ENCODE peak calls at places on chromosome 22, in five cellular contexts. V, T, N, G and R are unnamed samples.

GRCh38 chr22:36506637-36507517 is at the start of gene FOXRED2:
- DNase-seq in V (peak; percentile 85), T (peak; percentile 93), N (peak; percentile 97), G (peak; percentile 94), R (peak; percentile 67)

GRCh38 chr22:31818481-31819392 is 64.9 kb downstream of the DEPDC5 start:
- DNase-seq in V (no peak), T (no peak), N (no peak), G (no peak), R (no peak)

GRCh38 chr22:28812491-28812890 is 12.1 kb upstream of the XBP1 start:
- DNase-seq in V (no peak), T (no peak), N (no peak), G (peak; percentile 6), R (no peak)

GRCh38 chr22:25941365-25941960 is 199.5 kb downstream of the MYO18B start:
- DNase-seq in V (no peak), T (no peak), N (no peak), G (no peak), R (no peak)

GRCh38 chr22:30078320-30079311 is 1.6 kb upstream of the HORMAD2 start:
- DNase-seq in V (no peak), T (peak; percentile 75), N (no peak), G (no peak), R (no peak)

GRCh38 chr22:29842740-29843139 is 4.7 kb upstream of the ASCC2 start:
- DNase-seq in V (peak; percentile 20), T (no peak), N (no peak), G (no peak), R (no peak)

GRCh38 chr22:47837703-47838102 is 1075.3 kb downstream of the TBC1D22A start:
- DNase-seq in V (no peak), T (peak; percentile 38), N (no peak), G (no peak), R (no peak)

GRCh38 chr22:30193031-30193794 is 53.3 kb downstream of the LIF start:
- DNase-seq in V (no peak), T (no peak), N (no peak), G (no peak), R (no peak)

GRCh38 chr22:17785185-17786184 is 11.2 kb upstream of the BID start:
- DNase-seq in V (no peak), T (peak; percentile 76), N (no peak), G (no peak), R (peak; percentile 47)

GRCh38 chr22:17965538-17966402 is 58.6 kb downstream of the MICAL3 start:
- DNase-seq in V (no peak), T (no peak), N (no peak), G (no peak), R (no peak)

GRCh38 chr22:35705141-35705540 is 12.5 kb upstream of the APOL5 start:
- DNase-seq in V (no peak), T (no peak), N (no peak), G (no peak), R (no peak)

GRCh38 chr22:28958611-28959010 is 75.2 kb downstream of the ZNRF3 start:
- DNase-seq in V (no peak), T (no peak), N (peak; percentile 28), G (no peak), R (no peak)

GRCh38 chr22:46596032-46596441 is 24.1 kb upstream of the GRAMD4 start:
- DNase-seq in V (peak; percentile 61), T (no peak), N (no peak), G (peak; percentile 89), R (no peak)

DNA sequence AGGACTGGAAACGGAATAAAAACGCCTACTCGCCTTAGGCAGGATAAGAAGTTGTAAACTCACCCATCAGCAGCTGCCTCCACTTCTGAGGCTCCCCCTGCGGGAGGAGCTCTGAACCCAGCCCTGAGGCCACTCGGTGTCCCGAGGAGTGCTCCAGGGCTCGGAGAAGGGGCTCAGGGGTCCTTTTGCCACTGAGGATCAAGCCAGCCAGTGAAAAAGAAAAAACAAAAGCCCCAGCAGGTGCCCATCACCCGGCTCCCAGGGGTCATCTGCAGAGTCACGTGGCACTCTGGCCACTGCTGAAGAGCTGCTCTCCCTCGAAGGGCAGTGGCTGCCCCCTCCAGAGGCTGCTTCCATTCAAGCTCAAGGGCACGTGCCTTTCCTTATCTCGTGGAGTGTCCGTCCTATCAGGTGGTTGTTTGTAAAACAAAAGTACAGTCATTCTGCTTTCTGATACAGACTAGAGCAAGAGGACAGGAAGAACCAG is 29.0 kb downstream of the NUP50 start:
- DNase-seq in V (no peak), T (no peak), N (peak; percentile 81), G (no peak), R (no peak)
- TF ChIP-seq CTCF in V (no peak), T (no peak), N (no peak), G (no peak), R (no peak)

GRCh38 chr22:22449819-22450218 is 58.7 kb downstream of the ZNF280B start:
- DNase-seq in V (no peak), T (peak; percentile 11), N (no peak), G (no peak), R (no peak)

GRCh38 chr22:22452996-22453686 is 55.4 kb downstream of the ZNF280B start:
- DNase-seq in V (no peak), T (no peak), N (no peak), G (no peak), R (no peak)

GRCh38 chr22:22446527-22446926 is 62.0 kb downstream of the ZNF280B start:
- DNase-seq in V (no peak), T (no peak), N (no peak), G (no peak), R (no peak)

GRCh38 chr22:22452211-22452610 is 56.3 kb downstream of the ZNF280B start:
- DNase-seq in V (no peak), T (no peak), N (no peak), G (no peak), R (no peak)

GRCh38 chr22:22450343-22450839 is 58.2 kb downstream of the ZNF280B start:
- DNase-seq in V (peak; percentile 45), T (peak; percentile 77), N (no peak), G (no peak), R (no peak)
- TF ChIP-seq CTCF in V (no peak), T (no peak), N (no peak), G (no peak), R (no peak)

DNA sequence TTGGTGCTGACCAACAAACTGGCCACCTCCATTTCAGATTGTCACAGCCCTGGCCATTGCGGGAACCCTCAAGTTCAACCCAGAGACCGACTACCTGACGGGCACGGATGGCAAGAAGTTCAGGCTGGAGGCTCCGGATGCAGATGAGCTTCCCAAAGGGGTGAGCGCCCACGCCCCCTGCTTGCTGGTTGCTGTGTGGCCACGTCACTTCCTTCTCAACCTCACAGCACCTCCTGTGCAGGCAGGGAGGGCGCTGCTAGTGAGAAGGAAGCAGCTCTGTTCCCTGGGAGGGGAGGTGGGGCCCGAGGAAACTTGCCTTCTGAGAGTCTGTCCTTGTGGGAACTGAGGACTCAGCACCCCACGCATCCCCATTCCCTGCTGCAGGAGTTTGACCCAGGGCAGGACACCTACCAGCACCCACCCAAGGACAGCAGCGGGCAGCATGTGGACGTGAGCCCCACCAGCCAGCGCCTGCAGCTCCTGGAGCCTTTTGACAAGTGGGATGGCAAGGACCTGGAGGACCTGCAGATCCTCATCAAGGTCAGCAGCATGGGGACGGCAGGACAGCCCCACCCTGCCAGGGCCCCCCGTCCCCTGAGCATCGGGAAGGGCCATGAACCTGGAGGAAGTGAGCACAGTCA is 19.3 kb downstream of the POLR3H start:
- DNase-seq in V (no peak), T (peak; percentile 50), N (no peak), G (peak; percentile 81), R (no peak)
- TF ChIP-seq CTCF in V (no peak), T (no peak), N (no peak), G (no peak), R (no peak)

GRCh38 chr22:39419911-39420310 is 20.3 kb downstream of the TAB1 start:
- DNase-seq in V (no peak), T (no peak), N (no peak), G (no peak), R (no peak)
- TF ChIP-seq CTCF in V (no peak), T (no peak), N (no peak), G (no peak), R (no peak)

GRCh38 chr22:37571258-37571991 is 8.5 kb downstream of the LGALS2 start:
- DNase-seq in V (no peak), T (no peak), N (no peak), G (no peak), R (no peak)
- TF ChIP-seq CTCF in V (peak; percentile 26), T (no peak), N (no peak), G (no peak), R (no peak)

DNA sequence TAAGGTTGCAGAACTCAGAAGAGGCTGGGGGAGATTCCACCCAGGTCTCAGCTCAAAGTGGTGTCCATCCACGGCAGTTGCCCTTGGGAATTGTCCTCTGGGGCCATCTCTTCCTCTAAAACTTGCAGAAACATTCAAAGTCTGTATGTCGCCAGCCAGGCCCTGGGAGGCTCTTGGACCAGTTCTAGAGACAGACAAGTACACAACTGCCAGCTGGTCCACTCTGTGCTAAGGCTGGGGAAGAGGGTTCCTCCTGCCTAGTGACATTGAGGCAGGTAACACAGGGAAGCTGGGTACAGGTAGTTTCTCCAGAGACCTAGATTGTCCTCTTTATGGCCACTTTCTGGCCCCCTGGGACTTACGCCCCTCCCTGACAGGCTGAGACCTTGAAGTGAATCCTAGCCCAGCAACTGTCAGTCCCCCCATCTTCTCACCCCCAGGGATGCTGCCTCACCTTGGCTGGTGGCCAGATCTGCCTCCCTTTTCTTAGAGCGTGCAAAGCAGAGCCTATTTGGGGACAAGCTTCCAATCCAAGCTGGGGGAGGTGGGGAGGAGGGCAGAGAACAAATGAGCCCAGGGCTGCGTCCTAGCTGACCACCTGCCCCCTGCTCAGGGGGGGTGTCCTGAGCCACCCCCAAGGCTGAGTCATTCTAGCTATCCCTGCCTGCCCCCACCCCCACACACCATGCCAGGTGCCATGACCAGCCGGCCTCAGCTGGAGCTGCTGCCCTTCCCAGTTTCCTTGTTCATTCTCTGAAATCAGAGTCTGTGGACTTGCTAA is 8.4 kb downstream of the FAM83F start:
- DNase-seq in V (no peak), T (no peak), N (no peak), G (no peak), R (no peak)
- TF ChIP-seq CTCF in V (no peak), T (no peak), N (no peak), G (no peak), R (no peak)

DNA sequence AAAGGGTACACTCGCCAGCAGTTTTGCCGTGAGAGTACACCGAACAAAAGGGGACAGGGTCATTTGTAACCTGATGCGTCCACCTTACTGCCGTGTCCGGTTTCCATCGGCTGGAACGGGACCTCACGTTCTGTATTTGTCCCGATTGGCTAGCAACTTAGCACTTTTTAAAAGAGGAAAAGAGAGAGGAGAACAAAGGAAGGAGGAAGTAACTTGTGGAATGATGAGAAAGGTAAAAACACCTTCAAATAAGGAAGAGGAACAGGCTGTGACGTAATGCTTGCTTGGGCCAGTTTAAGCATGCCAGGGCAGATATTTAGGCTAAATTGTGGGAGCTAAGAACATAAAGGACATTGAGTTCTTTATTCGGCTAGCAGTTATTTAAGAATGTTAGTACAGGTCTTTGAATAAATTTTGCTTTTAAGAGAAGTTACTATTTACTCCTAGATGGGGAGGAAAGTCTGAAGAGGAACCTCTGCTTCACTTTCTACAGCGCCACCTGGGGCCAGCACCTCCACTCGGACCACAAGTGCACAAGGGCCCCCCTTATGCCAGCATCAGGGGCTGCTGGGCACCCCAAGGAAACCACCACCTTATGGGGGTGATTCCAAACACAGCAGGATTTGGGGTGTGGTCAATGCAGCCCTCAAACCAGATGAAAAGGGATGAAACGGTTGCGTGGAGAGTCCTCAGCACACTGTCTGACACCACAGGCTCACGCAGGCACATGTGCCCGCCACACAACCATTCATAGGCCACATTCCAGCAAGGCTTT is 5.8 kb downstream of the ARSA start:
- DNase-seq in V (no peak), T (peak; percentile 50), N (no peak), G (no peak), R (no peak)
- TF ChIP-seq CTCF in V (no peak), T (peak; percentile 42), N (no peak), G (no peak), R (no peak)

GRCh38 chr22:27317156-27317555 is 484.4 kb downstream of the MN1 start:
- DNase-seq in V (no peak), T (no peak), N (peak; percentile 14), G (no peak), R (no peak)
- TF ChIP-seq CTCF in V (no peak), T (no peak), N (no peak), G (no peak), R (no peak)

GRCh38 chr22:27804683-27805297 is 3.2 kb upstream of the MN1 start:
- DNase-seq in V (peak; percentile 81), T (peak; percentile 53), N (peak; percentile 93), G (peak; percentile 85), R (peak; percentile 35)
- TF ChIP-seq CTCF in V (peak; percentile 64), T (peak; percentile 54), N (no peak), G (peak; percentile 70), R (peak; percentile 17)